ENCODE peak calls at places on chromosomes 1 and 21, in seven cellular contexts. C is NAMALWA; B is GM23248; J is ecto neural progenitor cell; Z is pancreas; D is activated CD8-positive, alpha-beta memory T cell treated with anti-CD3 and anti-CD28 coated beads for 4 hours; V is AG10803. T is an unnamed sample.

GRCh38 chr1:13469343-13469742 is 44.5 kb downstream of the LRRC38 start:
- DNase-seq in C (peak), B (peak), J (no peak), Z (no peak), D (no peak), V (no peak), T (no peak)

GRCh38 chr1:61743432-61743705 is 1.1 kb downstream of the PATJ start:
- DNase-seq in C (no peak), B (no peak), J (no peak), Z (no peak), D (no peak), V (peak), T (no peak)

GRCh38 chr1:86380257-86380861 is 15.8 kb downstream of the ODF2L start:
- DNase-seq in C (peak), B (peak), J (no peak), Z (no peak), D (no peak), V (peak), T (peak)

GRCh38 chr1:224852901-224853568 is 76.4 kb upstream of the DNAH14 start:
- DNase-seq in C (peak), B (peak), J (no peak), Z (no peak), D (no peak), V (peak), T (peak)

GRCh38 chr1:101039245-101039644 is 13.7 kb upstream of the DPH5 start:
- DNase-seq in C (no peak), B (peak), J (no peak), Z (no peak), D (no peak), V (no peak), T (no peak)

GRCh38 chr1:94927405-94928175 is 680 bp upstream of the CNN3 start:
- DNase-seq in C (no peak), B (peak), J (no peak), Z (peak), D (no peak), V (peak), T (peak)

GRCh38 chr1:227961651-227962050 is 13.9 kb upstream of the WNT9A start:
- DNase-seq in C (peak), B (no peak), J (peak), Z (no peak), D (no peak), V (no peak), T (no peak)

GRCh38 chr21:43644609-43645008 is 14.7 kb downstream of the HSF2BP start:
- DNase-seq in C (no peak), B (peak), J (no peak), Z (no peak), D (no peak), V (peak), T (peak)

GRCh38 chr21:31354604-31355443 is 10.8 kb upstream of the TIAM1 start:
- DNase-seq in C (no peak), B (peak), J (no peak), Z (no peak), D (peak), V (peak), T (peak)

GRCh38 chr1:33943978-33944377 is 80.1 kb downstream of the HMGB4 start:
- DNase-seq in C (no peak), B (peak), J (no peak), Z (no peak), D (no peak), V (peak), T (peak)

GRCh38 chr21:35852820-35853219 is 207.5 kb downstream of the SETD4 start:
- DNase-seq in C (no peak), B (no peak), J (no peak), Z (no peak), D (no peak), V (no peak), T (no peak)

GRCh38 chr1:150557813-150558212 is 8.6 kb downstream of the ADAMTSL4 start:
- DNase-seq in C (no peak), B (no peak), J (no peak), Z (peak), D (no peak), V (no peak), T (no peak)

GRCh38 chr1:38097256-38097655 is 50.7 kb upstream of the POU3F1 start:
- DNase-seq in C (no peak), B (no peak), J (no peak), Z (no peak), D (no peak), V (no peak), T (no peak)

GRCh38 chr1:174324939-174325338 is 122.8 kb upstream of the GPR52 start:
- DNase-seq in C (peak), B (no peak), J (no peak), Z (no peak), D (no peak), V (no peak), T (no peak)

GRCh38 chr21:17402885-17403477 is 109.9 kb upstream of the CXADR start:
- DNase-seq in C (no peak), B (peak), J (no peak), Z (no peak), D (no peak), V (peak), T (no peak)

GRCh38 chr1:60831780-60832179 is 250.6 kb upstream of the NFIA start:
- DNase-seq in C (no peak), B (no peak), J (no peak), Z (no peak), D (no peak), V (no peak), T (no peak)

GRCh38 chr21:44514218-44514520 is 25.8 kb downstream of the KRTAP10-1 start:
- DNase-seq in C (no peak), B (no peak), J (no peak), Z (no peak), D (no peak), V (no peak), T (no peak)

GRCh38 chr1:112673589-112674439 is 645 bp upstream of the MOV10 start:
- DNase-seq in C (peak), B (peak), J (no peak), Z (no peak), D (no peak), V (peak), T (peak)

GRCh38 chr1:226650236-226650841 is 88.7 kb downstream of the ITPKB start:
- DNase-seq in C (no peak), B (no peak), J (no peak), Z (peak), D (no peak), V (no peak), T (no peak)

GRCh38 chr1:36204347-36204909 is 19.8 kb upstream of the THRAP3 start:
- DNase-seq in C (no peak), B (peak), J (no peak), Z (peak), D (no peak), V (peak), T (no peak)

GRCh38 chr1:78044796-78045599 is 768 bp upstream of the GIPC2 start:
- DNase-seq in C (no peak), B (no peak), J (no peak), Z (no peak), D (no peak), V (no peak), T (no peak)

GRCh38 chr1:4397196-4397595 is 257.2 kb upstream of the AJAP1 start:
- DNase-seq in C (no peak), B (no peak), J (no peak), Z (no peak), D (no peak), V (no peak), T (no peak)

GRCh38 chr1:177862916-177863315 is 106.9 kb downstream of the SEC16B start:
- DNase-seq in C (no peak), B (no peak), J (no peak), Z (no peak), D (no peak), V (peak), T (no peak)

GRCh38 chr1:209590405-209590804 is 6.9 kb downstream of the CAMK1G start:
- DNase-seq in C (no peak), B (peak), J (peak), Z (no peak), D (no peak), V (no peak), T (peak)

GRCh38 chr1:210692796-210693195 is 364.1 kb downstream of the HHAT start:
- DNase-seq in C (no peak), B (no peak), J (no peak), Z (no peak), D (no peak), V (no peak), T (no peak)

GRCh38 chr1:212457740-212458338 is 25.1 kb downstream of the NENF start:
- DNase-seq in C (peak), B (peak), J (peak), Z (no peak), D (peak), V (no peak), T (no peak)

GRCh38 chr1:13824626-13825025 is 124.6 kb downstream of the PRDM2 start:
- DNase-seq in C (no peak), B (no peak), J (no peak), Z (no peak), D (no peak), V (no peak), T (no peak)

GRCh38 chr1:2288308-2288707 is 60.2 kb downstream of the SKI start:
- DNase-seq in C (no peak), B (no peak), J (no peak), Z (no peak), D (no peak), V (no peak), T (no peak)

GRCh38 chr1:36934061-36934460 is 100.3 kb downstream of the GRIK3 start:
- DNase-seq in C (no peak), B (no peak), J (no peak), Z (no peak), D (no peak), V (no peak), T (no peak)

GRCh38 chr1:17212487-17213121 is 7.7 kb downstream of the PADI1 start:
- DNase-seq in C (no peak), B (peak), J (no peak), Z (peak), D (peak), V (peak), T (peak)

GRCh38 chr1:151984313-151984956 is 9.2 kb downstream of the S100A10 start:
- DNase-seq in C (no peak), B (no peak), J (no peak), Z (no peak), D (no peak), V (no peak), T (no peak)

GRCh38 chr1:162688931-162689330 is 56.7 kb downstream of the DDR2 start:
- DNase-seq in C (no peak), B (no peak), J (no peak), Z (no peak), D (no peak), V (no peak), T (no peak)

GRCh38 chr1:2196901-2197638 is 2.5 kb upstream of the FAAP20 start:
- DNase-seq in C (no peak), B (no peak), J (no peak), Z (peak), D (no peak), V (no peak), T (no peak)

T was measured in adipocyte.